ENCODE peak calls at places on chromosomes 3 and 15, in five cellular contexts. One of them, this sample, is unnamed.

GRCh38 chr3:111285691-111286090 is 214.1 kb downstream of the NECTIN3 start:
- DNase-seq in activated T-cell treated with anti-CD3 and anti-CD28 coated beads for 1 hour: no peak
- DNase-seq in hippocampal formation: no peak
- DNase-seq in kidney tubule cell: no peak
- DNase-seq in renal cortical epithelial cell: no peak
- DNase-seq in this sample: no peak

GRCh38 chr3:188234172-188234571 is 80.2 kb downstream of the LPP start:
- DNase-seq in activated T-cell treated with anti-CD3 and anti-CD28 coated beads for 1 hour: no peak
- DNase-seq in hippocampal formation: no peak
- DNase-seq in kidney tubule cell: peak; percentile 70
- DNase-seq in renal cortical epithelial cell: peak; percentile 52
- DNase-seq in this sample: no peak

GRCh38 chr3:149449100-149449654 is 25.3 kb upstream of the TM4SF4 start:
- DNase-seq in activated T-cell treated with anti-CD3 and anti-CD28 coated beads for 1 hour: no peak
- DNase-seq in hippocampal formation: no peak
- DNase-seq in kidney tubule cell: no peak
- DNase-seq in renal cortical epithelial cell: no peak
- DNase-seq in this sample: no peak

GRCh38 chr15:88612186-88612796 is 8.8 kb upstream of the AEN start:
- DNase-seq in activated T-cell treated with anti-CD3 and anti-CD28 coated beads for 1 hour: no peak
- DNase-seq in hippocampal formation: no peak
- DNase-seq in kidney tubule cell: no peak
- DNase-seq in renal cortical epithelial cell: no peak
- DNase-seq in this sample: no peak

GRCh38 chr15:56838085-56838484 is 80.4 kb upstream of the TCF12 start:
- DNase-seq in activated T-cell treated with anti-CD3 and anti-CD28 coated beads for 1 hour: no peak
- DNase-seq in hippocampal formation: no peak
- DNase-seq in kidney tubule cell: no peak
- DNase-seq in renal cortical epithelial cell: no peak
- DNase-seq in this sample: no peak

GRCh38 chr3:111636506-111636905 is 41.4 kb upstream of the ZBED2 start:
- DNase-seq in activated T-cell treated with anti-CD3 and anti-CD28 coated beads for 1 hour: no peak
- DNase-seq in hippocampal formation: no peak
- DNase-seq in kidney tubule cell: no peak
- DNase-seq in renal cortical epithelial cell: no peak
- DNase-seq in this sample: no peak

GRCh38 chr3:151395806-151396205 is 11.3 kb upstream of the P2RY12 start:
- DNase-seq in activated T-cell treated with anti-CD3 and anti-CD28 coated beads for 1 hour: no peak
- DNase-seq in hippocampal formation: no peak
- DNase-seq in kidney tubule cell: peak; percentile 82
- DNase-seq in renal cortical epithelial cell: peak; percentile 75
- DNase-seq in this sample: no peak

GRCh38 chr3:193782280-193782654 is 189.3 kb downstream of the OPA1 start:
- DNase-seq in activated T-cell treated with anti-CD3 and anti-CD28 coated beads for 1 hour: no peak
- DNase-seq in hippocampal formation: no peak
- DNase-seq in kidney tubule cell: peak; percentile 95
- DNase-seq in renal cortical epithelial cell: peak; percentile 89
- DNase-seq in this sample: no peak

GRCh38 chr3:45011756-45012441 is 14.2 kb upstream of the CLEC3B start:
- DNase-seq in activated T-cell treated with anti-CD3 and anti-CD28 coated beads for 1 hour: no peak
- DNase-seq in hippocampal formation: peak; percentile 16
- DNase-seq in kidney tubule cell: peak; percentile 91
- DNase-seq in renal cortical epithelial cell: peak; percentile 94
- DNase-seq in this sample: no peak

GRCh38 chr15:85667491-85668424 is 127.0 kb downstream of the KLHL25 start:
- DNase-seq in activated T-cell treated with anti-CD3 and anti-CD28 coated beads for 1 hour: peak; percentile 17
- DNase-seq in hippocampal formation: no peak
- DNase-seq in kidney tubule cell: peak; percentile 100
- DNase-seq in renal cortical epithelial cell: peak; percentile 100
- DNase-seq in this sample: peak; percentile 45

GRCh38 chr3:136817448-136817847 is 1.5 kb upstream of the SLC35G2 start:
- DNase-seq in activated T-cell treated with anti-CD3 and anti-CD28 coated beads for 1 hour: no peak
- DNase-seq in hippocampal formation: no peak
- DNase-seq in kidney tubule cell: no peak
- DNase-seq in renal cortical epithelial cell: peak; percentile 41
- DNase-seq in this sample: no peak

GRCh38 chr15:51224428-51224827 is 114.0 kb downstream of the CYP19A1 start:
- DNase-seq in activated T-cell treated with anti-CD3 and anti-CD28 coated beads for 1 hour: no peak
- DNase-seq in hippocampal formation: no peak
- DNase-seq in kidney tubule cell: no peak
- DNase-seq in renal cortical epithelial cell: peak; percentile 4
- DNase-seq in this sample: no peak

GRCh38 chr15:40427188-40427587 is 13.6 kb upstream of the BAHD1 start:
- DNase-seq in activated T-cell treated with anti-CD3 and anti-CD28 coated beads for 1 hour: no peak
- DNase-seq in hippocampal formation: no peak
- DNase-seq in kidney tubule cell: no peak
- DNase-seq in renal cortical epithelial cell: no peak
- DNase-seq in this sample: no peak